ENCODE peak calls at places on chromosomes 5 and 9, in five cellular contexts. L, Z, K, J and S are unnamed samples.

GRCh38 chr9:72150172-72150571 is 932 bp downstream of the GDA start:
- DNase-seq in J (no peak), Z (no peak), L (peak; percentile 43), K (no peak), S (no peak)

GRCh38 chr9:77495834-77496671 is 152.1 kb downstream of the GNA14 start:
- DNase-seq in Z (peak; percentile 55), K (no peak), L (no peak), J (peak; percentile 23), S (peak; percentile 57)

GRCh38 chr5:166625210-166625865 is 1666.1 kb upstream of the WWC1 start:
- DNase-seq in Z (peak; percentile 81), K (no peak), J (no peak), L (no peak), S (no peak)

GRCh38 chr5:134289509-134290113 is 63.7 kb upstream of the PPP2CA start:
- DNase-seq in L (peak; percentile 62), K (peak; percentile 83), Z (peak; percentile 80), J (peak; percentile 88), S (peak; percentile 26)

GRCh38 chr9:134910146-134910545 is 7.6 kb downstream of the FCN1 start:
- DNase-seq in J (no peak), Z (no peak), L (no peak), K (no peak), S (no peak)

GRCh38 chr5:175621971-175622370 is 35.9 kb upstream of the HRH2 start:
- DNase-seq in L (no peak), J (no peak), K (no peak), Z (no peak), S (no peak)

GRCh38 chr5:883475-884181 is 9.0 kb downstream of the BRD9 start:
- DNase-seq in Z (no peak), K (no peak), J (no peak), L (no peak), S (no peak)

GRCh38 chr9:105693435-105694275 is 686 bp upstream of the TMEM38B start:
- DNase-seq in Z (peak; percentile 1), K (peak; percentile 22), J (peak; percentile 31), L (no peak), S (no peak)

GRCh38 chr5:119275146-119275872 is 80.5 kb upstream of the TNFAIP8 start:
- DNase-seq in Z (peak; percentile 54), L (no peak), J (peak; percentile 62), K (peak; percentile 43), S (no peak)

GRCh38 chr9:71819115-71819739 is 50.9 kb upstream of the CEMIP2 start:
- DNase-seq in L (peak; percentile 54), K (peak; percentile 41), Z (peak; percentile 31), J (peak; percentile 56), S (no peak)

GRCh38 chr9:110156902-110157301 is 51.1 kb downstream of the C9orf152 start:
- DNase-seq in J (peak; percentile 45), K (peak; percentile 72), Z (peak; percentile 47), L (peak; percentile 21), S (no peak)

GRCh38 chr9:132181796-132182521 is 20.1 kb downstream of the NTNG2 start:
- DNase-seq in J (no peak), Z (no peak), L (no peak), K (no peak), S (no peak)

GRCh38 chr9:114824130-114824529 is 18.3 kb upstream of the TNFSF15 start:
- DNase-seq in L (no peak), J (peak; percentile 61), K (no peak), Z (peak; percentile 84), S (no peak)

GRCh38 chr5:116472274-116472673 is 102.3 kb downstream of the SEMA6A start:
- DNase-seq in J (no peak), L (no peak), Z (no peak), K (no peak), S (no peak)

GRCh38 chr9:110340306-110340705 is 2.6 kb upstream of the TXNDC8 start:
- DNase-seq in J (peak; percentile 40), K (peak; percentile 11), Z (peak; percentile 35), L (no peak), S (no peak)

GRCh38 chr5:109453251-109453650 is 43.5 kb upstream of the PJA2 start:
- DNase-seq in J (no peak), K (no peak), Z (peak; percentile 58), L (no peak), S (no peak)

GRCh38 chr9:80775515-80775914 is 913.8 kb downstream of the TLE1 start:
- DNase-seq in K (no peak), J (no peak), Z (peak; percentile 72), L (no peak), S (no peak)